ENCODE peak calls at places on chromosomes 7 and 10, in four cellular contexts. M, K, N and O are unnamed samples.

GRCh38 chr10:81018898-81019890 is 481.5 kb downstream of the SH2D4B start:
- DNase-seq in M (no peak), K (peak), N (peak), O (no peak)

GRCh38 chr10:96442017-96442643 is 71.6 kb downstream of the TLL2 start:
- DNase-seq in M (no peak), K (no peak), N (no peak), O (no peak)

GRCh38 chr10:32237644-32238345 is 109.2 kb downstream of the EPC1 start:
- DNase-seq in M (no peak), K (no peak), N (no peak), O (no peak)

GRCh38 chr7:100673942-100674431 is 447 bp downstream of the GNB2 start:
- DNase-seq in M (no peak), K (no peak), N (no peak), O (peak)

GRCh38 chr10:11863353-11864105 is 40.4 kb downstream of the PROSER2 start:
- DNase-seq in M (no peak), K (no peak), N (no peak), O (no peak)

GRCh38 chr7:2540641-2541051 is 14.7 kb downstream of the BRAT1 start:
- DNase-seq in M (no peak), K (no peak), N (no peak), O (no peak)

GRCh38 chr10:47458466-47459154 is 25.3 kb downstream of the ANXA8 start:
- DNase-seq in M (no peak), K (no peak), N (no peak), O (no peak)

GRCh38 chr10:124745678-124746077 is 1.5 kb upstream of the FAM53B start:
- DNase-seq in M (no peak), K (no peak), N (peak), O (no peak)

GRCh38 chr7:149635561-149636329 is 137.6 kb downstream of the ZNF467 start:
- DNase-seq in M (no peak), K (peak), N (no peak), O (no peak)

GRCh38 chr10:77965294-77965693 is 38.7 kb upstream of the DLG5 start:
- DNase-seq in M (no peak), K (no peak), N (no peak), O (no peak)

GRCh38 chr10:4851846-4852245 is 25.8 kb downstream of the AKR1E2 start:
- DNase-seq in M (no peak), K (peak), N (peak), O (no peak)

GRCh38 chr7:82506208-82506607 is 62.6 kb upstream of the CACNA2D1 start:
- DNase-seq in M (no peak), K (no peak), N (no peak), O (no peak)

GRCh38 chr10:129525408-129525807 is 58.4 kb downstream of the MGMT start:
- DNase-seq in M (no peak), K (no peak), N (no peak), O (peak)

GRCh38 chr7:2282185-2282751 is 32.0 kb downstream of the SNX8 start:
- DNase-seq in M (no peak), K (peak), N (no peak), O (no peak)

GRCh38 chr7:149473251-149473650 is 12.4 kb upstream of the ZNF777 start:
- DNase-seq in M (no peak), K (no peak), N (no peak), O (no peak)

GRCh38 chr10:93815304-93816091 is 57.8 kb downstream of the LGI1 start:
- DNase-seq in M (no peak), K (peak), N (no peak), O (no peak)

GRCh38 chr10:110786172-110786571 is 85.6 kb upstream of the PDCD4 start:
- DNase-seq in M (peak), K (peak), N (no peak), O (no peak)

GRCh38 chr7:28793383-28793782 is 164.7 kb downstream of the TRIL start:
- DNase-seq in M (peak), K (no peak), N (no peak), O (no peak)

GRCh38 chr7:85426487-85426960 is 239.7 kb upstream of the SEMA3D start:
- DNase-seq in M (no peak), K (no peak), N (no peak), O (no peak)

GRCh38 chr10:103276941-103277712 is at the start of gene INA:
- DNase-seq in M (no peak), K (peak), N (no peak), O (no peak)

GRCh38 chr7:20246236-20246635 is 29.1 kb upstream of the MACC1 start:
- DNase-seq in M (no peak), K (no peak), N (no peak), O (no peak)

GRCh38 chr10:97332586-97333350 is 1.8 kb downstream of the FRAT2 start:
- DNase-seq in M (peak), K (peak), N (peak), O (no peak)

GRCh38 chr10:110993024-110993693 is 73.8 kb downstream of the SHOC2 start:
- DNase-seq in M (no peak), K (no peak), N (no peak), O (no peak)

GRCh38 chr7:135459076-135459475 is 50.8 kb downstream of the CNOT4 start:
- DNase-seq in M (no peak), K (no peak), N (no peak), O (no peak)

GRCh38 chr7:28533731-28534531 is 121.6 kb downstream of the CREB5 start:
- DNase-seq in M (peak), K (no peak), N (no peak), O (peak)

GRCh38 chr7:130489140-130489967 is 2.5 kb upstream of the MEST start:
- DNase-seq in M (no peak), K (no peak), N (no peak), O (no peak)

GRCh38 chr10:128852449-128852848 is 614.6 kb upstream of the MGMT start:
- DNase-seq in M (no peak), K (no peak), N (no peak), O (no peak)

GRCh38 chr7:513521-514166 is 6.0 kb downstream of the PDGFA start:
- DNase-seq in M (no peak), K (no peak), N (no peak), O (no peak)

GRCh38 chr10:47028466-47028865 is 117.2 kb downstream of the PTPN20 start:
- DNase-seq in M (peak), K (peak), N (no peak), O (peak)

GRCh38 chr7:157461805-157462771 is 125.3 kb downstream of the DNAJB6 start:
- DNase-seq in M (no peak), K (no peak), N (no peak), O (no peak)

GRCh38 chr7:1236831-1237701 is 4.4 kb downstream of the UNCX start:
- DNase-seq in M (no peak), K (peak), N (no peak), O (no peak)

GRCh38 chr7:93212881-93213280 is 13.4 kb downstream of the HEPACAM2 start:
- DNase-seq in M (no peak), K (no peak), N (no peak), O (no peak)

GRCh38 chr7:38796636-38797501 is 112.1 kb downstream of the VPS41 start:
- DNase-seq in M (peak), K (peak), N (peak), O (peak)